ENCODE peak calls at places on chromosomes 11 and 22, in six cellular contexts. A, O, G, T, B and C are unnamed samples.

GRCh38 chr11:95764267-95764898 is 25.2 kb downstream of the FAM76B start:
- DNase-seq in T (no peak), O (no peak), B (peak), A (no peak), G (peak), C (no peak)

GRCh38 chr11:35330924-35331323 is 88.4 kb downstream of the SLC1A2 start:
- DNase-seq in B (peak), O (no peak), T (no peak), A (no peak), G (no peak), C (no peak)

GRCh38 chr11:2789791-2790580 is 90.2 kb upstream of the KCNQ1OT1 start:
- DNase-seq in A (no peak), B (no peak), O (no peak), G (no peak), T (no peak), C (no peak)

GRCh38 chr11:70031631-70032469 is 46.3 kb upstream of the ANO1 start:
- DNase-seq in A (no peak), O (no peak), B (no peak), G (no peak), T (no peak), C (no peak)

GRCh38 chr22:37148742-37149665 is 712 bp downstream of the IL2RB start:
- DNase-seq in T (no peak), B (no peak), A (no peak), O (no peak), G (no peak), C (no peak)

GRCh38 chr22:19044381-19044780 is 77.8 kb downstream of the DGCR2 start:
- DNase-seq in O (no peak), B (no peak), A (no peak), G (no peak), T (no peak), C (no peak)

GRCh38 chr11:41508121-41508520 is 48.7 kb upstream of the LRRC4C start:
- DNase-seq in A (no peak), O (no peak), B (no peak), T (no peak), G (no peak), C (no peak)

GRCh38 chr11:71929491-71929890 is 645 bp downstream of the RNF121 start:
- DNase-seq in B (no peak), T (no peak), A (no peak), O (no peak), G (no peak), C (no peak)

GRCh38 chr11:87851234-87851633 is 324.0 kb downstream of the RAB38 start:
- DNase-seq in T (peak), O (no peak), G (peak), A (no peak), B (no peak), C (no peak)

GRCh38 chr11:8733847-8734246 is 51.3 kb downstream of the RPL27A start:
- DNase-seq in A (no peak), T (no peak), G (no peak), O (no peak), B (no peak), C (no peak)
- H3K27ac ChIP-seq in A (no peak), T (no peak), G (peak), O (no peak), B (no peak), C (no peak)

GRCh38 chr11:102116453-102117205 is 6.4 kb downstream of the YAP1 start:
- DNase-seq in A (no peak), B (no peak), O (no peak), T (no peak), G (peak), C (no peak)

GRCh38 chr11:102118937-102119336 is 8.7 kb downstream of the YAP1 start:
- DNase-seq in G (no peak), A (no peak), O (no peak), T (no peak), B (no peak), C (no peak)

GRCh38 chr11:102120006-102120405 is 9.8 kb downstream of the YAP1 start:
- DNase-seq in A (no peak), O (no peak), T (no peak), G (peak), B (no peak), C (no peak)

GRCh38 chr11:102115557-102115956 is 5.3 kb downstream of the YAP1 start:
- DNase-seq in G (peak), B (no peak), A (no peak), O (no peak), T (peak), C (no peak)

DNA sequence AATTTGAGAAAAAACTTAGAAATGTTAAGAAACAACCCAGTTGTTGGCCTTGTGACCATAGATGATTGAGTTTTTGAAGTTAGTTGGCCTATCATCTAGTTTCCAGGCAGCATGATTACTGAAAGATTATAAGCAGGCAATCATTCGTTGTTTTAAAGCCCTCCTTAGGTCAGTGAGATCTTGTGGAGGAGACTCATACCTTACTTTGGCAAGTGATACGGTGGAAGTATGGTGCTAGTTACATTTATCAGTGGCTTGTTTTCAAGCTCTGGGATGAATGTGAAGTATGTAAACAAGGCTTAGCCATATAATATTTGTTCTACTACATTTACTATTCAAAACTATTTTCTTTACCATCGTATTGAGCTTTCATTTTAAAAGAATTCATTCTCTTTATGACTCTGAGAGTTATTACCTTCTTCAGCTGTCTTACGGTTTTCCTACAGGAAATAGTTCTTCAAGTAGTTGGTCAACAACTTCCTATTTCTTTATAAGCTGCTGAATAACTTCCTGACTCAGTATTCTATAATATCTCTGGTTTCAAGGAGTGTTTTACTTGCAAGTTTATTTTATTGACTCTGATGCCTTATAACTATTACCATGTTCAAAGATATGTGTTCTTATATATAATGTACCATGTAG is 7.3 kb downstream of the YAP1 start:
- DNase-seq in T (no peak), A (no peak), O (no peak), B (no peak), G (peak), C (no peak)
- H3K27ac ChIP-seq in T (peak), A (no peak), O (no peak), B (no peak), G (peak), C (no peak)

GRCh38 chr11:1762537-1763302 is 1.0 kb downstream of the CTSD start:
- DNase-seq in A (no peak), B (no peak), O (no peak), G (no peak), T (no peak), C (no peak)
- H3K27ac ChIP-seq in A (peak), B (peak), O (peak), G (no peak), T (no peak), C (peak)

DNA sequence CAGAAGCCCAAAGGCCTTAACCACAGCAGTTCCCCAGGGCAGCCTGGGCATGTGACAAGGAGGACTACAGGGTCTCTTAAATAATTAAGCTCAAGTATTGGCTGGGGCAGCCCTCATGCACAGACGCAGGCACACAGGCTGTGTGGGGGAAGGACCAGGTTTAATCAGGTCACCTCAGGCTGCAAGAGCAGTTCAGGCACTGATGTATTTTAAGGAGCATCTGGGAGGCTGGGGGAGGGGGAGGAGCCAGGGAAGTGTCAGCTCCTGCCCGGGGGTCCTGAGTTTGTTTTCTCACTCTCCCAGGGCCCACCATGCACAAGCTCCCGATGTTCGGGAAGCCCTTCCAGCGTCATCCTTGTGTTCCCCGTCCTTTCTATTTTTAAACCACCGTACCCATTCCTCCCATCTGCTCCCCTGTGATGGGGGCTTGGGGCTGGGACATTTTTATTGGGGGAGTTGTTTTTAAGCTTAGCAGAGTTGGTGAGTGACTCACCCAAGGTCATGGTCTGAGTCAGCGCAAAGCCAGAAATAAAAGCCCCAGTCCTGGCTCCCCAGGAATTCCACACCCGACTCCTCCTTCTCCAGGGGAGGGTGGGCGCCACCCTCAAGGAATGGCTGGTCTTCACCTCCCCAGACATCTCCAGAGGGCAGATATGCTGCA is 2.4 kb downstream of the CSDC2 start:
- DNase-seq in O (no peak), T (peak), A (peak), B (no peak), G (peak), C (no peak)
- H3K27ac ChIP-seq in O (no peak), T (peak), A (peak), B (no peak), G (peak), C (no peak)

GRCh38 chr22:29617922-29618629 is 14.6 kb downstream of the NF2 start:
- DNase-seq in G (peak), T (no peak), O (no peak), A (no peak), B (no peak), C (no peak)
- H3K27ac ChIP-seq in G (peak), T (peak), O (no peak), A (no peak), B (no peak), C (peak)

GRCh38 chr11:9265211-9266131 is at the start of gene DENND5A:
- DNase-seq in O (peak), A (peak), B (peak), G (peak), T (peak), C (peak)
- H3K27ac ChIP-seq in O (peak), A (peak), B (peak), G (peak), T (peak), C (peak)